ENCODE peak calls at places on chromosomes 16 and 17, in ten cellular contexts. One of them, this sample, is unnamed.

GRCh38 chr16:88686439-88687253 is at the start of gene SNAI3:
- DNase-seq in activated effector memory CD4-positive, alpha-beta T cell treated with Interleukin-2 at 50 U/mL for 16 hours: peak
- DNase-seq in neural crest cell: peak
- DNase-seq in SK-N-DZ: peak
- DNase-seq in neural progenitor cell: peak
- DNase-seq in EL: peak
- DNase-seq in dermis blood vessel endothelial cell: peak
- DNase-seq in fibroblast of pulmonary artery: peak
- DNase-seq in activated naive CD4-positive, alpha-beta T cell: peak
- DNase-seq in T-helper 2 cell: peak
- DNase-seq in this sample: peak

GRCh38 chr16:85460983-85461813 is 151.9 kb upstream of the GSE1 start:
- DNase-seq in dermis blood vessel endothelial cell: no peak
- DNase-seq in activated effector memory CD4-positive, alpha-beta T cell treated with Interleukin-2 at 50 U/mL for 16 hours: no peak
- DNase-seq in T-helper 2 cell: no peak
- DNase-seq in EL: peak
- DNase-seq in SK-N-DZ: peak
- DNase-seq in activated naive CD4-positive, alpha-beta T cell: no peak
- DNase-seq in neural crest cell: no peak
- DNase-seq in fibroblast of pulmonary artery: peak
- DNase-seq in neural progenitor cell: peak
- DNase-seq in this sample: peak

GRCh38 chr16:55495616-55496289 is 13.1 kb upstream of the LPCAT2 start:
- DNase-seq in activated naive CD4-positive, alpha-beta T cell: no peak
- DNase-seq in SK-N-DZ: no peak
- DNase-seq in dermis blood vessel endothelial cell: peak
- DNase-seq in EL: peak
- DNase-seq in activated effector memory CD4-positive, alpha-beta T cell treated with Interleukin-2 at 50 U/mL for 16 hours: no peak
- DNase-seq in T-helper 2 cell: no peak
- DNase-seq in neural crest cell: no peak
- DNase-seq in neural progenitor cell: no peak
- DNase-seq in fibroblast of pulmonary artery: no peak
- DNase-seq in this sample: no peak

GRCh38 chr16:50269769-50270509 is 3.6 kb downstream of the ADCY7 start:
- DNase-seq in SK-N-DZ: no peak
- DNase-seq in T-helper 2 cell: no peak
- DNase-seq in EL: no peak
- DNase-seq in activated effector memory CD4-positive, alpha-beta T cell treated with Interleukin-2 at 50 U/mL for 16 hours: no peak
- DNase-seq in fibroblast of pulmonary artery: no peak
- DNase-seq in activated naive CD4-positive, alpha-beta T cell: no peak
- DNase-seq in dermis blood vessel endothelial cell: no peak
- DNase-seq in neural progenitor cell: no peak
- DNase-seq in neural crest cell: no peak
- DNase-seq in this sample: peak

GRCh38 chr17:72175787-72176515 is 55.1 kb downstream of the SOX9 start:
- DNase-seq in SK-N-DZ: peak
- DNase-seq in dermis blood vessel endothelial cell: no peak
- DNase-seq in T-helper 2 cell: no peak
- DNase-seq in neural progenitor cell: no peak
- DNase-seq in EL: no peak
- DNase-seq in activated effector memory CD4-positive, alpha-beta T cell treated with Interleukin-2 at 50 U/mL for 16 hours: no peak
- DNase-seq in fibroblast of pulmonary artery: peak
- DNase-seq in activated naive CD4-positive, alpha-beta T cell: no peak
- DNase-seq in neural crest cell: no peak
- DNase-seq in this sample: no peak

GRCh38 chr16:88922114-88922825 is 54.7 kb downstream of the CBFA2T3 start:
- DNase-seq in activated effector memory CD4-positive, alpha-beta T cell treated with Interleukin-2 at 50 U/mL for 16 hours: no peak
- DNase-seq in neural progenitor cell: peak
- DNase-seq in EL: peak
- DNase-seq in SK-N-DZ: no peak
- DNase-seq in fibroblast of pulmonary artery: peak
- DNase-seq in neural crest cell: no peak
- DNase-seq in activated naive CD4-positive, alpha-beta T cell: no peak
- DNase-seq in T-helper 2 cell: no peak
- DNase-seq in dermis blood vessel endothelial cell: peak
- DNase-seq in this sample: no peak

GRCh38 chr16:14284371-14284770 is 213.3 kb downstream of the MRTFB start:
- DNase-seq in activated naive CD4-positive, alpha-beta T cell: no peak
- DNase-seq in SK-N-DZ: no peak
- DNase-seq in neural crest cell: no peak
- DNase-seq in T-helper 2 cell: no peak
- DNase-seq in dermis blood vessel endothelial cell: no peak
- DNase-seq in activated effector memory CD4-positive, alpha-beta T cell treated with Interleukin-2 at 50 U/mL for 16 hours: no peak
- DNase-seq in EL: no peak
- DNase-seq in neural progenitor cell: peak
- DNase-seq in fibroblast of pulmonary artery: no peak
- DNase-seq in this sample: no peak

GRCh38 chr17:57245786-57246185 is 10.5 kb upstream of the MSI2 start:
- DNase-seq in neural progenitor cell: no peak
- DNase-seq in activated effector memory CD4-positive, alpha-beta T cell treated with Interleukin-2 at 50 U/mL for 16 hours: no peak
- DNase-seq in activated naive CD4-positive, alpha-beta T cell: no peak
- DNase-seq in dermis blood vessel endothelial cell: no peak
- DNase-seq in T-helper 2 cell: no peak
- DNase-seq in SK-N-DZ: no peak
- DNase-seq in neural crest cell: no peak
- DNase-seq in EL: no peak
- DNase-seq in fibroblast of pulmonary artery: no peak
- DNase-seq in this sample: no peak

GRCh38 chr16:27286446-27286845 is 17.9 kb upstream of the NSMCE1 start:
- DNase-seq in neural crest cell: no peak
- DNase-seq in neural progenitor cell: no peak
- DNase-seq in fibroblast of pulmonary artery: peak
- DNase-seq in T-helper 2 cell: no peak
- DNase-seq in dermis blood vessel endothelial cell: peak
- DNase-seq in EL: peak
- DNase-seq in activated effector memory CD4-positive, alpha-beta T cell treated with Interleukin-2 at 50 U/mL for 16 hours: no peak
- DNase-seq in SK-N-DZ: no peak
- DNase-seq in activated naive CD4-positive, alpha-beta T cell: no peak
- DNase-seq in this sample: no peak

GRCh38 chr16:17316005-17316404 is 154.8 kb downstream of the XYLT1 start:
- DNase-seq in fibroblast of pulmonary artery: no peak
- DNase-seq in neural crest cell: no peak
- DNase-seq in dermis blood vessel endothelial cell: no peak
- DNase-seq in neural progenitor cell: no peak
- DNase-seq in SK-N-DZ: no peak
- DNase-seq in T-helper 2 cell: no peak
- DNase-seq in activated naive CD4-positive, alpha-beta T cell: no peak
- DNase-seq in EL: no peak
- DNase-seq in activated effector memory CD4-positive, alpha-beta T cell treated with Interleukin-2 at 50 U/mL for 16 hours: no peak
- DNase-seq in this sample: no peak

This sample was measured in SK-N-SH.